ENCODE peak calls at places on chromosomes 1 and 21, in eight cellular contexts. T is tibial nerve, I is sigmoid colon, L is suprapubic skin, G is A549, F is ovary, V is GM12878, X is HepG2. E is an unnamed sample.

GRCh38 chr1:9153152-9153551 is 24.2 kb upstream of the GPR157 start:
- DNase-seq in X (no peak), T (no peak), I (no peak), F (no peak), V (no peak), L (no peak), G (no peak), E (no peak)

GRCh38 chr1:23650344-23650990 is 41.1 kb upstream of the RPL11 start:
- DNase-seq in T (no peak), G (no peak), V (no peak), F (no peak), I (peak; percentile 70), X (no peak), L (no peak), E (no peak)

GRCh38 chr1:6795661-6796060 is 10.4 kb downstream of the CAMTA1 start:
- DNase-seq in X (no peak), V (no peak), T (no peak), G (no peak), L (no peak), I (no peak), F (no peak), E (no peak)

GRCh38 chr1:9849691-9850441 is 26.1 kb upstream of the CLSTN1 start:
- DNase-seq in G (no peak), X (no peak), T (no peak), F (no peak), V (no peak), L (no peak), I (no peak), E (no peak)

GRCh38 chr1:172086137-172086536 is 244.8 kb downstream of the DNM3 start:
- DNase-seq in I (no peak), F (no peak), G (no peak), V (no peak), L (no peak), T (no peak), X (no peak), E (no peak)

GRCh38 chr1:246647513-246647912 is 76.7 kb upstream of the SCCPDH start:
- DNase-seq in L (no peak), V (no peak), G (no peak), X (no peak), F (no peak), I (no peak), T (no peak), E (no peak)

GRCh38 chr1:13699936-13700520 is at the start of gene PRDM2:
- DNase-seq in L (peak; percentile 70), V (no peak), G (peak; percentile 21), X (no peak), F (peak; percentile 75), T (peak; percentile 27), I (peak; percentile 68), E (peak; percentile 52)

GRCh38 chr21:44478801-44479167 is 23.5 kb downstream of the LRRC3 start:
- DNase-seq in F (no peak), T (no peak), I (no peak), X (no peak), G (no peak), V (no peak), L (no peak), E (no peak)

GRCh38 chr1:214541206-214541605 is 10.2 kb downstream of the PTPN14 start:
- DNase-seq in L (no peak), F (no peak), I (no peak), X (no peak), V (no peak), G (no peak), T (no peak), E (no peak)

GRCh38 chr1:237467320-237467719 is 423.4 kb downstream of the ZP4 start:
- DNase-seq in G (no peak), I (no peak), F (no peak), V (no peak), X (no peak), T (no peak), L (no peak), E (no peak)

GRCh38 chr1:1142844-1143243 is 27.0 kb upstream of the C1orf159 start:
- DNase-seq in X (no peak), V (no peak), I (no peak), L (no peak), T (no peak), F (no peak), G (no peak), E (no peak)

GRCh38 chr1:36737767-36738166 is 255.1 kb upstream of the CSF3R start:
- DNase-seq in X (no peak), I (peak; percentile 48), V (no peak), F (no peak), G (no peak), T (no peak), L (no peak), E (no peak)

GRCh38 chr1:200034262-200034557 is 6.7 kb downstream of the NR5A2 start:
- DNase-seq in G (no peak), T (no peak), L (no peak), V (no peak), I (no peak), X (no peak), F (no peak), E (no peak)

GRCh38 chr1:247110627-247111258 is 6.6 kb upstream of the ZNF669 start:
- DNase-seq in G (no peak), V (no peak), L (no peak), I (no peak), X (no peak), F (no peak), T (no peak), E (no peak)

GRCh38 chr1:10824821-10825540 is 28.5 kb upstream of the CASZ1 start:
- DNase-seq in X (no peak), I (no peak), F (peak; percentile 25), T (no peak), V (no peak), G (peak; percentile 43), L (no peak), E (peak; percentile 58)

GRCh38 chr21:37208741-37209225 is 58.4 kb downstream of the VPS26C start:
- DNase-seq in I (no peak), L (no peak), G (no peak), T (no peak), X (no peak), V (no peak), F (no peak), E (no peak)

DNA sequence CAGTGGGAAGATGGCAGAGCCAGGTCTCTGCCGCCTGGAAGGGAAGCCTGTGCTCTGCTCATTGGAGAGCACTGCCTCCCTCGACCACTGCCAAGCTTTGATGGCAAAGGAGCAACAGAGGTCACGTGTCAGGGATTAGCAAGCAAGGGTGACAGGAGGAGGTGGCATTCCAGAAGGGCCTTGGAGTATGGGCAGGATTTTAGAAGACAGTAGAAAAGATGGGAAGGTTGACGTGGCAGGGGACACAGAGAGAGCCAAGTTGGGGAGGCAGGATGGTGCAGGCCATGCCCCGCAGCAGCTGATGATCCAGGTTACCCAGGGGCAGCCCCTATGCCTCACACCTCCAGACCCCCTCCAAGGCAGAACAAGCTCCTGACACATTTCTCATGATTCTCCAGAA is 21.9 kb upstream of the LBR start:
- DNase-seq in F (no peak), X (no peak), L (no peak), T (no peak), G (no peak), I (peak; percentile 58), V (no peak), E (no peak)
- H3K27ac ChIP-seq in F (no peak overlapping the region), X (no peak overlapping the region), L (no peak overlapping the region), T (no peak overlapping the region), G (peak overlapping the region; percentile 84), I (peak overlapping the region; percentile 93), V (no peak overlapping the region), E (peak overlapping the region; percentile 85)

GRCh38 chr1:32928285-32928684 is 27.1 kb upstream of the TMEM54 start:
- DNase-seq in I (no peak), T (no peak), F (no peak), L (no peak), X (no peak), V (no peak), G (no peak), E (no peak)

GRCh38 chr1:32925360-32926142 is 24.4 kb upstream of the TMEM54 start:
- DNase-seq in T (no peak), I (no peak), L (no peak), G (no peak), V (no peak), X (peak; percentile 56), F (no peak), E (no peak)

GRCh38 chr1:32927441-32927840 is 26.3 kb upstream of the TMEM54 start:
- DNase-seq in L (no peak), T (no peak), G (no peak), V (no peak), F (no peak), X (no peak), I (no peak), E (no peak)

GRCh38 chr1:32926562-32926961 is 25.4 kb upstream of the TMEM54 start:
- DNase-seq in X (no peak), F (no peak), T (no peak), G (no peak), I (no peak), L (no peak), V (no peak), E (no peak)

GRCh38 chr1:32924881-32925344 is 23.7 kb upstream of the TMEM54 start:
- DNase-seq in L (no peak), I (no peak), F (no peak), V (no peak), X (peak; percentile 24), T (no peak), G (no peak), E (peak; percentile 44)
- TF ChIP-seq CTCF in L (no peak), I (no peak), F (no peak), V (no peak), X (peak; percentile 55), T (no peak), G (no peak), E (no peak)

DNA sequence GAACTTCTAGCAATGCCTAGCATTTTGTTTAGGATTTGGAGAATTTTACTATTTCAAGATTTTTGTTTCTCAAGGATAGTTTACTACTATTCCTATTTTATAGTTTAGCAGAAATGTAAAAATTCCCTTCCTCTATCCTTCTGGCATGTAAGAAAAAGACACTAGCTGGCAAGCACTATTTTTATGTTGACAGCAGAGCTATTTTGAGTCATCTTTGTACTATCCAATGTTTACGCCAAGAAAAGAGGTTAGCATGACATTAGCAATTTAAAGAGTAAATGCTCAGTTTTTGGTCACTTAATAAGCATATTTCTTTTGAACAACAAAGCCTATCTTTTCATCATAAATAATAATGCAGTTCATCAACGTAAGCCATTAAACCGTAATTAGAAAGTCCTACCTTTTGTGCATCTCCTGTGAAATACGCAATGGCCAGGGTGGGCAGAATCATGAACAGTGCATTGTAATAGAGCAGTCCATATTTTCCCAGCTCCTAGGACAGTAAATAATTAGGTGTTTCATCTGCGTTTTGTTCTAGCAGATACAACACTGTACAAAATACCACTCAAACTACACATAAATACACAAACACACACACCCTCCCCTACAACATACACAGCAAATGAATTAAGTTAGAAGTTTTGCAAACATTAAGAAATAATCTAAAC is 12.0 kb downstream of the SLC35D1 start:
- DNase-seq in I (no peak), G (no peak), F (no peak), V (no peak), X (no peak), L (no peak), T (no peak), E (no peak)
- TF ChIP-seq EP300 in I (no peak), G (no peak), F (no peak), V (no peak), X (no peak), L (no peak), T (no peak), E (no peak)

DNA sequence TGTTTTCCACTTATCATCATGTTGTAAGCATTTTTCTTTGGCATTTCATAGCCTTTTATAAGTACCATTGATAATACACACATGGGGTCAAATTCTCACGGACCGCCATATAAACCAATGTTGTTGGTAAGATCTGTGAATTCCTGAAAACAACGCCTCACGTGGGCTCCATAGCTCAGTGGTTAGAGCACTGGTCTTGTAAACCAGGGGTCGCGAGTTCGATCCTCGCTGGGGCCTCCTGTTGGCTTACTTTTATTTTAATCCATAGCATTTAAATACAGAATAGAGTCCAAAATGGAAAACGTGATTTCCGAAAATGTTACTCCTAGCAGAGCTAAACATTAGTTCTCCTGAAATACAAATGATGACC is 83.1 kb downstream of the HHIPL2 start:
- DNase-seq in G (peak; percentile 64), F (peak; percentile 48), X (peak; percentile 63), I (peak; percentile 67), T (no peak), V (peak; percentile 61), L (no peak), E (peak; percentile 36)
- H3K27ac ChIP-seq in G (peak overlapping the region; percentile 91), F (peak overlapping the region; percentile 81), X (peak overlapping the region; percentile 99), I (peak overlapping the region; percentile 77), T (peak overlapping the region; percentile 63), V (no peak overlapping the region), L (peak overlapping the region; percentile 74), E (peak overlapping the region; percentile 88)

E was measured in stomach.